ENCODE peak calls at places on chromosomes 11 and 22, in five cellular contexts. P, A, F, S and C are unnamed samples.

GRCh38 chr11:34036456-34036855 is 15.1 kb upstream of the CAPRIN1 start:
- DNase-seq in P (no peak), A (no peak), F (no peak), S (no peak), C (no peak)

GRCh38 chr11:69520186-69520585 is 38.7 kb downstream of the LINC01488 start:
- DNase-seq in P (no peak), A (no peak), F (no peak), S (no peak), C (no peak)

GRCh38 chr11:12717851-12718291 is 43.6 kb downstream of the TEAD1 start:
- DNase-seq in P (no peak), A (no peak), F (no peak), S (peak), C (no peak)

GRCh38 chr11:45450189-45450588 is 164.0 kb upstream of the SYT13 start:
- DNase-seq in P (no peak), A (no peak), F (no peak), S (no peak), C (no peak)

GRCh38 chr11:73331138-73331916 is 23.3 kb downstream of the ARHGEF17 start:
- DNase-seq in P (peak), A (no peak), F (no peak), S (no peak), C (no peak)

GRCh38 chr11:116170526-116171120 is 602.2 kb downstream of the BUD13 start:
- DNase-seq in P (no peak), A (no peak), F (no peak), S (no peak), C (no peak)

GRCh38 chr11:2700415-2701211 is 819 bp upstream of the KCNQ1OT1 start:
- DNase-seq in P (peak), A (peak), F (no peak), S (no peak), C (no peak)

GRCh38 chr11:64360403-64360980 is 1.5 kb downstream of the RPS6KA4 start:
- DNase-seq in P (no peak), A (no peak), F (no peak), S (no peak), C (no peak)

GRCh38 chr22:43477966-43478365 is 66.2 kb downstream of the MPPED1 start:
- DNase-seq in P (no peak), A (no peak), F (no peak), S (no peak), C (no peak)

GRCh38 chr11:34809191-34810106 is 106.7 kb downstream of the APIP start:
- DNase-seq in P (no peak), A (no peak), F (no peak), S (no peak), C (peak)

GRCh38 chr22:17638432-17639237 is at the start of gene BCL2L13:
- DNase-seq in P (peak), A (peak), F (peak), S (peak), C (peak)

GRCh38 chr11:3894128-3894731 is 38.8 kb downstream of the STIM1 start:
- DNase-seq in P (peak), A (no peak), F (no peak), S (no peak), C (no peak)

GRCh38 chr11:81303265-81303664 is 1430.4 kb downstream of the FAM181B start:
- DNase-seq in P (no peak), A (no peak), F (no peak), S (no peak), C (no peak)

GRCh38 chr22:36493690-36494110 is 12.3 kb upstream of the TXN2 start:
- DNase-seq in P (peak), A (no peak), F (no peak), S (no peak), C (no peak)

GRCh38 chr11:111555255-111555654 is 14.7 kb downstream of the LAYN start:
- DNase-seq in P (no peak), A (no peak), F (no peak), S (no peak), C (no peak)

GRCh38 chr22:44646668-44647067 is 55.3 kb upstream of the PRR5 start:
- DNase-seq in P (no peak), A (no peak), F (no peak), S (no peak), C (no peak)

GRCh38 chr22:41226728-41227655 is 13.7 kb downstream of the CHADL start:
- DNase-seq in P (peak), A (no peak), F (no peak), S (no peak), C (no peak)

GRCh38 chr11:73334244-73335203 is 26.4 kb downstream of the ARHGEF17 start:
- DNase-seq in P (peak), A (no peak), F (no peak), S (no peak), C (peak)